ENCODE peak calls at places on chromosomes 16 and 17, in ten cellular contexts. S, U, L, B, I, O, H, Q, T and J are unnamed samples.

GRCh38 chr16:86862596-86862995 is 284.2 kb downstream of the FOXL1 start:
- DNase-seq in O (no peak), U (no peak), L (no peak), I (no peak), S (no peak), B (no peak), Q (no peak), T (no peak), H (no peak), J (no peak)

GRCh38 chr17:42989726-42990652 is 8.2 kb upstream of the RPL27 start:
- DNase-seq in O (no peak), Q (no peak), U (no peak), T (no peak), I (no peak), H (no peak), L (no peak), B (no peak), S (no peak), J (no peak)

GRCh38 chr17:82830249-82830661 is 9.6 kb downstream of the ZNF750 start:
- DNase-seq in T (peak; percentile 54), B (no peak), O (no peak), H (no peak), U (no peak), Q (peak; percentile 28), I (peak; percentile 82), L (no peak), S (peak; percentile 79), J (no peak)

GRCh38 chr17:50863221-50863843 is 2.8 kb downstream of the TOB1 start:
- DNase-seq in L (no peak), O (peak; percentile 54), Q (peak; percentile 72), I (no peak), U (peak; percentile 75), S (peak; percentile 48), B (no peak), T (peak; percentile 58), H (no peak), J (no peak)

GRCh38 chr17:57534863-57535651 is 210.0 kb downstream of the CCDC182 start:
- DNase-seq in O (no peak), I (peak; percentile 55), L (no peak), Q (peak; percentile 14), S (peak; percentile 35), B (no peak), U (no peak), T (no peak), H (no peak), J (no peak)

GRCh38 chr16:29761882-29762281 is 16.1 kb upstream of the C16orf54 start:
- DNase-seq in L (no peak), O (no peak), Q (no peak), I (no peak), B (no peak), S (no peak), H (no peak), U (no peak), T (peak; percentile 43), J (no peak)

GRCh38 chr17:45233423-45233924 is 11.8 kb downstream of the FMNL1 start:
- DNase-seq in L (no peak), H (no peak), T (no peak), U (no peak), Q (no peak), B (no peak), I (no peak), O (no peak), S (no peak), J (no peak)

GRCh38 chr16:64952177-64952576 is 169.7 kb downstream of the CDH11 start:
- DNase-seq in I (no peak), B (no peak), U (no peak), H (no peak), O (no peak), S (peak; percentile 68), T (no peak), L (no peak), Q (no peak), J (no peak)

GRCh38 chr16:8510160-8510559 is 80.2 kb downstream of the TMEM114 start:
- DNase-seq in S (no peak), I (no peak), O (no peak), B (no peak), L (no peak), U (no peak), T (no peak), H (no peak), Q (no peak), J (no peak)

DNA sequence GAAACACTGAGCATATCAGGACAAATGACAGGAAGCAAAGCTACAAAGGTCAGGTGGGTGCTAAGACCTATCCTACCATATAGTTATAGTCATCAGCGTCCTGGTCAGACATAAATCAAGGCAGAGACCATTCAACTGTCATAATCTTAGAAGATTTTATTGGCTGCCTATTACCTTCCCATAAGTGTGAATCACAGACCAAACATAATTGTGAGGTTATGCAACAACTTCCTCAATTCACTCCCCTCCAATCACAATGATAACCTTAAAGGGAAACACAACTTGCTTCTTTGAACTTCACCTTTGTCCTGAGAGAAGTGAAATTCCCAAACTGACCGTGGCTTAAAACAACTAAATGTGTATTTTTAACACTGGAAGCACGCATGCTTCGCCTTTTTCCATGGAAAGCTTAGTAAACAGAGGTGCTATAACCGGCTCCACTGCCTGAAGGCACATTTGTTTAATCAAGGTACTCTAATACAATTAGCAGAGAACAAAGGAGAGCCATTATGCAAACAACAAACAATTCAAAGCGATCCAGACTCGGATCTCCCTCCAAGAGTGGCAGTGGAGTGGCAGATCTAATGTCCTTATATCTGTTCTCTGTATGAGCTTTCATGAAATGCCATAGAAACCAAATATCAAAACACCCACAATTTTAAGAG is 84.9 kb downstream of the TMEM114 start:
- DNase-seq in L (no peak), S (no peak), I (no peak), O (no peak), Q (no peak), U (no peak), H (no peak), T (no peak), B (no peak), J (peak; percentile 51)
- H3K27ac ChIP-seq in L (no peak overlapping the region), S (no peak overlapping the region), I (no peak overlapping the region), O (no peak overlapping the region), Q (peak overlapping the region; percentile 33), U (no peak overlapping the region), H (no peak overlapping the region), T (no peak overlapping the region), B (no peak overlapping the region), J (peak overlapping the region; percentile 10)

GRCh38 chr17:73334771-73335513 is 23.1 kb upstream of the CDC42EP4 start:
- DNase-seq in O (no peak), T (no peak), L (no peak), H (no peak), U (no peak), S (no peak), B (no peak), I (no peak), Q (no peak), J (no peak)
- H3K27ac ChIP-seq in O (no peak overlapping the region), T (peak overlapping the region; percentile 35), L (no peak overlapping the region), H (no peak overlapping the region), U (no peak overlapping the region), S (no peak overlapping the region), B (no peak overlapping the region), I (no peak overlapping the region), Q (no peak overlapping the region), J (peak overlapping the region; percentile 80)

DNA sequence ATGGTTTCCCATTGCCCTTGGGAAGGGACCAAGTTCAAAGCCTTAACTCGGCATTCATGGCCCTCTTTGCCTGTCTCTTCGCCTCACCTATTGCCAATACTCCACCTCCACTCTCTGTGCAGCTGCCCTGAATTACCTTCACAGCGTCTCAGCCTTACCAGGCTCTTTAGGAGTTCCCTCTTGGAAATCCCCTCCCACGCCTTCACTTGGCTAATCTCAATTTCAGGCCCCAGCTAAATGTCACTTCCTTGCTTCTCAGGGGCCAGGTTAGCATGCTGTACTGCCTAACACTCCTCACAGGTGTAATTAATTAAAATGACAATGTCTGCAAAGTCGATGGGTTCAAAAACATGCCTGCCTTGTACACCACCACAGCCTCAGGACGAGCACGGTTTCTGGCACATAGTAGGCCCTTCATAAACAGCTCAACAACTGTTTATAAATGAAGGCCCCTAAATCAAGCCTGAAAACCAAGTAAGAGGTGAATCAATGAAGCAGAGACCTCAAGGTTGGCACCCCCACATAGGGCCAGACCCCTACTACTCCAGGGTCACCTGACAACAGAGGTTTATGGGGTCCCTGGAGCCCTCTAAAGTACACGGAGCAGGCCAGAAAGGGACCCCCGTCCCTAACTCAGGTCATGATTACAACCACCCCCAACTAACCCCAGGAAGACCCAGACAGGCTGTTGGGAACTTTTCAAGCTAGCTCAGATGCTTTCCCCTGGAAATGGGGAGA is 11.2 kb upstream of the EEF2K start:
- DNase-seq in Q (no peak), T (no peak), L (no peak), I (no peak), S (no peak), O (peak; percentile 73), B (no peak), H (no peak), U (no peak), J (no peak)
- H3K27ac ChIP-seq in Q (peak overlapping the region; percentile 34), T (peak overlapping the region; percentile 91), L (peak overlapping the region; percentile 98), I (peak overlapping the region; percentile 23), S (peak overlapping the region; percentile 9), O (peak overlapping the region; percentile 59), B (no peak overlapping the region), H (no peak overlapping the region), U (no peak overlapping the region), J (no peak overlapping the region)

GRCh38 chr17:74472890-74473289 is 6.5 kb downstream of the CD300A start:
- DNase-seq in L (no peak), I (no peak), Q (no peak), S (no peak), B (no peak), T (no peak), U (no peak), O (no peak), H (peak; percentile 43), J (no peak)
- H3K27ac ChIP-seq in L (no peak overlapping the region), I (no peak overlapping the region), Q (no peak overlapping the region), S (no peak overlapping the region), B (no peak overlapping the region), T (no peak overlapping the region), U (no peak overlapping the region), O (no peak overlapping the region), H (no peak overlapping the region), J (no peak overlapping the region)